ENCODE peak calls at places on chromosomes 16 and 17, in four cellular contexts. One of them, this sample, is unnamed.

GRCh38 chr16:22373662-22374310 is 633 bp downstream of the CDR2 start:
- DNase-seq in GM12878: no peak
- DNase-seq in A549: no peak
- DNase-seq in SK-N-SH: peak
- DNase-seq in this sample: no peak

GRCh38 chr16:27642753-27643152 is 92.8 kb downstream of the KATNIP start:
- DNase-seq in SK-N-SH: no peak
- DNase-seq in GM12878: no peak
- DNase-seq in A549: no peak
- DNase-seq in this sample: peak

GRCh38 chr17:63989622-63990345 is 8.4 kb upstream of the PRR29 start:
- DNase-seq in GM12878: no peak
- DNase-seq in A549: no peak
- DNase-seq in SK-N-SH: no peak
- DNase-seq in this sample: no peak

GRCh38 chr16:67015317-67015731 is 13.6 kb upstream of the CBFB start:
- DNase-seq in SK-N-SH: no peak
- DNase-seq in GM12878: no peak
- DNase-seq in A549: no peak
- DNase-seq in this sample: no peak

GRCh38 chr17:16123531-16123930 is 91.8 kb downstream of the NCOR1 start:
- DNase-seq in GM12878: no peak
- DNase-seq in A549: no peak
- DNase-seq in SK-N-SH: no peak
- DNase-seq in this sample: no peak

GRCh38 chr16:79182618-79183017 is 417.9 kb downstream of the MAF start:
- DNase-seq in A549: no peak
- DNase-seq in SK-N-SH: no peak
- DNase-seq in GM12878: no peak
- DNase-seq in this sample: no peak

GRCh38 chr16:21277927-21278706 is at the start of gene CRYM:
- DNase-seq in SK-N-SH: peak
- DNase-seq in A549: peak
- DNase-seq in GM12878: no peak
- DNase-seq in this sample: no peak

GRCh38 chr16:89922884-89923639 is at the start of gene TUBB3:
- DNase-seq in SK-N-SH: peak
- DNase-seq in A549: peak
- DNase-seq in GM12878: no peak
- DNase-seq in this sample: peak

GRCh38 chr17:7047566-7047965 is 3.7 kb upstream of the SLC16A11 start:
- DNase-seq in SK-N-SH: no peak
- DNase-seq in A549: no peak
- DNase-seq in GM12878: no peak
- DNase-seq in this sample: no peak

GRCh38 chr16:86697715-86698114 is 119.4 kb downstream of the FOXL1 start:
- DNase-seq in A549: no peak
- DNase-seq in SK-N-SH: no peak
- DNase-seq in GM12878: no peak
- DNase-seq in this sample: peak

GRCh38 chr16:79687249-79687768 is 86.8 kb upstream of the MAF start:
- DNase-seq in GM12878: no peak
- DNase-seq in SK-N-SH: no peak
- DNase-seq in A549: no peak
- DNase-seq in this sample: no peak

GRCh38 chr17:41697122-41697962 is 8.7 kb downstream of the EIF1 start:
- DNase-seq in A549: no peak
- DNase-seq in GM12878: no peak
- DNase-seq in SK-N-SH: no peak
- DNase-seq in this sample: peak

GRCh38 chr16:30758988-30759461 is 2.8 kb downstream of the CFAP119 start:
- DNase-seq in GM12878: no peak
- DNase-seq in SK-N-SH: no peak
- DNase-seq in A549: no peak
- DNase-seq in this sample: no peak

GRCh38 chr17:41008811-41009210 is at the start of gene KRTAP3-1:
- DNase-seq in GM12878: no peak
- DNase-seq in SK-N-SH: no peak
- DNase-seq in A549: no peak
- DNase-seq in this sample: no peak

GRCh38 chr16:1924095-1924494 is 5.9 kb upstream of the HS3ST6 start:
- DNase-seq in A549: no peak
- DNase-seq in SK-N-SH: no peak
- DNase-seq in GM12878: no peak
- DNase-seq in this sample: no peak

GRCh38 chr16:50814043-50814442 is 72.2 kb downstream of the CYLD start:
- DNase-seq in SK-N-SH: no peak
- DNase-seq in GM12878: no peak
- DNase-seq in A549: no peak
- DNase-seq in this sample: no peak

GRCh38 chr17:82967268-82968032 is 112.0 kb upstream of the METRNL start:
- DNase-seq in GM12878: no peak
- DNase-seq in A549: no peak
- DNase-seq in SK-N-SH: no peak
- DNase-seq in this sample: no peak

GRCh38 chr16:82675300-82675699 is 48.5 kb downstream of the CDH13 start:
- DNase-seq in GM12878: no peak
- DNase-seq in SK-N-SH: no peak
- DNase-seq in A549: no peak
- DNase-seq in this sample: peak

GRCh38 chr17:12107905-12108304 is 87.2 kb downstream of the MAP2K4 start:
- DNase-seq in SK-N-SH: no peak
- DNase-seq in A549: no peak
- DNase-seq in GM12878: no peak
- DNase-seq in this sample: peak

GRCh38 chr16:12459401-12459791 is 344.3 kb downstream of the CPPED1 start:
- DNase-seq in SK-N-SH: no peak
- DNase-seq in GM12878: no peak
- DNase-seq in A549: no peak
- DNase-seq in this sample: no peak

GRCh38 chr17:82520041-82520910 is 744 bp downstream of the FOXK2 start:
- DNase-seq in A549: no peak
- DNase-seq in GM12878: no peak
- DNase-seq in SK-N-SH: peak
- DNase-seq in this sample: no peak

GRCh38 chr16:66569131-66569530 is 2.9 kb downstream of the CMTM1 start:
- DNase-seq in GM12878: no peak
- DNase-seq in SK-N-SH: no peak
- DNase-seq in A549: no peak
- DNase-seq in this sample: peak

GRCh38 chr16:81575834-81576233 is 131.2 kb downstream of the CMIP start:
- DNase-seq in GM12878: no peak
- DNase-seq in SK-N-SH: no peak
- DNase-seq in A549: no peak
- DNase-seq in this sample: no peak

GRCh38 chr16:84785843-84786538 is 33.8 kb upstream of the CRISPLD2 start:
- DNase-seq in A549: no peak
- DNase-seq in GM12878: no peak
- DNase-seq in SK-N-SH: peak
- DNase-seq in this sample: peak

GRCh38 chr17:32458367-32458766 is 14.1 kb downstream of the PSMD11 start:
- DNase-seq in SK-N-SH: no peak
- DNase-seq in GM12878: no peak
- DNase-seq in A549: no peak
- DNase-seq in this sample: no peak

GRCh38 chr17:76472726-76473125 is 5.3 kb downstream of the AANAT start:
- DNase-seq in SK-N-SH: no peak
- DNase-seq in A549: no peak
- DNase-seq in GM12878: no peak
- DNase-seq in this sample: no peak

GRCh38 chr16:29307598-29308507 is 98.7 kb downstream of the NPIPB11 start:
- DNase-seq in A549: no peak
- DNase-seq in GM12878: no peak
- DNase-seq in SK-N-SH: no peak
- DNase-seq in this sample: peak

GRCh38 chr16:15644306-15644961 is 1.5 kb upstream of the MARF1 start:
- DNase-seq in A549: no peak
- DNase-seq in SK-N-SH: peak
- DNase-seq in GM12878: no peak
- DNase-seq in this sample: no peak

GRCh38 chr16:81671738-81672597 is 107.1 kb upstream of the PLCG2 start:
- DNase-seq in A549: no peak
- DNase-seq in GM12878: no peak
- DNase-seq in SK-N-SH: no peak
- DNase-seq in this sample: no peak

GRCh38 chr16:2470603-2471015 is 488 bp upstream of the NTN3 start:
- DNase-seq in A549: no peak
- DNase-seq in SK-N-SH: no peak
- DNase-seq in GM12878: no peak
- DNase-seq in this sample: no peak

GRCh38 chr17:82653651-82654528 is 5.6 kb upstream of the WDR45B start:
- DNase-seq in GM12878: no peak
- DNase-seq in A549: no peak
- DNase-seq in SK-N-SH: no peak
- DNase-seq in this sample: no peak

GRCh38 chr17:79420318-79421243 is 190.3 kb downstream of the RBFOX3 start:
- DNase-seq in GM12878: no peak
- DNase-seq in SK-N-SH: no peak
- DNase-seq in A549: peak
- DNase-seq in this sample: no peak

GRCh38 chr16:76207270-76207669 is 69.9 kb upstream of the CNTNAP4 start:
- DNase-seq in A549: no peak
- DNase-seq in SK-N-SH: no peak
- DNase-seq in GM12878: no peak
- DNase-seq in this sample: no peak

GRCh38 chr16:58970775-58971174 is 236.7 kb upstream of the GOT2 start:
- DNase-seq in GM12878: no peak
- DNase-seq in A549: no peak
- DNase-seq in SK-N-SH: no peak
- DNase-seq in this sample: no peak

GRCh38 chr16:11410382-11411058 is 65.3 kb downstream of the RMI2 start:
- DNase-seq in A549: no peak
- DNase-seq in GM12878: no peak
- DNase-seq in SK-N-SH: no peak
- DNase-seq in this sample: no peak

GRCh38 chr16:5005916-5006315 is 27.8 kb downstream of the NAGPA start:
- DNase-seq in A549: no peak
- DNase-seq in GM12878: no peak
- DNase-seq in SK-N-SH: no peak
- DNase-seq in this sample: no peak

GRCh38 chr17:33091271-33091670 is 99.6 kb downstream of the SPACA3 start:
- DNase-seq in SK-N-SH: no peak
- DNase-seq in GM12878: no peak
- DNase-seq in A549: no peak
- DNase-seq in this sample: no peak

GRCh38 chr17:59388070-59388556 is 56.7 kb downstream of the YPEL2 start:
- DNase-seq in GM12878: no peak
- DNase-seq in SK-N-SH: no peak
- DNase-seq in A549: no peak
- DNase-seq in this sample: no peak
- TF ChIP-seq RCOR1 in GM12878: no peak
- TF ChIP-seq RCOR1 in SK-N-SH: no peak
- TF ChIP-seq RCOR1 in A549: no peak
- TF ChIP-seq RCOR1 in this sample: no peak

GRCh38 chr16:53726625-53727024 is 22.7 kb downstream of the FTO start:
- DNase-seq in SK-N-SH: no peak
- DNase-seq in GM12878: no peak
- DNase-seq in A549: no peak
- DNase-seq in this sample: peak
- TF ChIP-seq RCOR1 in SK-N-SH: no peak
- TF ChIP-seq RCOR1 in GM12878: no peak
- TF ChIP-seq RCOR1 in A549: no peak
- TF ChIP-seq RCOR1 in this sample: no peak

DNA sequence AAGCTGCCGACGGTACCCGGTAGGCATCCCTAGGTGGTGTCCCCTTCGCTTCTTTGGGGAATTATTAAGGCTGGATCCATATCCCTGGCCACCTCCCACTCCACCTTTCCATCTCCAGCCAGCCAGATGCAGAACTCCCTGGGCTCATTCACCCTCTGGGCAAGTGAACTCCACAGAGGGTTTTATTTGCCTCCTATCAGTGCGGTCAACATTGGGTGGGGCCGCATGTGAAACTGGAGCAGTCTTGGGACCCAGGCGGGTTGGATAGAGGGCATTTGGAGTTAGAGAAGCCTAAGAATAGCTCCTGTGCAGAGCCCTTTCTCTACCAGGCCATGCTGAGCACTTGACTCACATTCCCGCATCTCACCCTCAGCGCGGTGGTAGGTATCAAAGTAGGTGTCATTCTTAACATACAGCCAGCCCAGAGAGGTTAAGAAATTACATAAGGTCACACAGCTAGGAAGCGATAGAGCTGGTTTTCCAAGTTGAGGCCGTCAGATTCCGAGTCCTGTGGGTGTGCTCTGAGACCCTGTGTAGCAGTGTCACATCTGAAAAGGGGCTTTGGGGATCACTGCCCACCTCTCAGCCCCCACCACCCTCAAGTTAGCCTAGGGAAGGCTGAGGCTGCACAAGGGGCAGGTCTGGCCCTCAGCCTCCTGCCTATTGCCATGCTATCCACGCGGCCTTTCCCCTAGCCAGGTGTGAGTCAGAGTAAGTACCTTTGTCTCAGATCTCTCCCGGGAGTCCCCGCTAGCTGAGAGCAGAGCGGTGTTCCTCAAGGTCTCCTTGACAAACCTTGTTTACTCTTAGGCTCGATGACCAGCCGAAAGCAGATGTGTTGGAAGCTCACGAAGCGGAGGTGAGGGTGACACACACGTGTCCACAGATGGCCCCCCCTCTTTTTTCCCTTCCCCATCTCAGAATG is 26.9 kb upstream of the LGALS9 start:
- DNase-seq in SK-N-SH: no peak
- DNase-seq in A549: no peak
- DNase-seq in GM12878: no peak
- DNase-seq in this sample: no peak
- TF ChIP-seq RCOR1 in SK-N-SH: no peak
- TF ChIP-seq RCOR1 in A549: no peak
- TF ChIP-seq RCOR1 in GM12878: no peak
- TF ChIP-seq RCOR1 in this sample: no peak

GRCh38 chr16:69798466-69798865 is 36.3 kb downstream of the WWP2 start:
- DNase-seq in A549: no peak
- DNase-seq in GM12878: no peak
- DNase-seq in SK-N-SH: no peak
- DNase-seq in this sample: peak
- TF ChIP-seq RCOR1 in A549: no peak
- TF ChIP-seq RCOR1 in GM12878: no peak
- TF ChIP-seq RCOR1 in SK-N-SH: no peak
- TF ChIP-seq RCOR1 in this sample: no peak